ENCODE peak calls at places on chromosomes 1 and 21, in five cellular contexts. H, Z, C, V and R are unnamed samples.

GRCh38 chr1:39453603-39454002 is 37.8 kb upstream of the BMP8A start:
- DNase-seq in H (no peak), Z (no peak), C (peak), V (no peak), R (no peak)

GRCh38 chr1:25821112-25821476 is 1.3 kb downstream of the MTFR1L start:
- DNase-seq in H (no peak), Z (no peak), C (no peak), V (no peak), R (no peak)

GRCh38 chr1:53485478-53486394 is 26.5 kb downstream of the DMRTB1 start:
- DNase-seq in H (peak), Z (peak), C (peak), V (peak), R (peak)

GRCh38 chr1:15005116-15005515 is 148.4 kb upstream of the TMEM51 start:
- DNase-seq in H (no peak), Z (no peak), C (no peak), V (no peak), R (no peak)

GRCh38 chr1:230407351-230407750 is 18.8 kb downstream of the PGBD5 start:
- DNase-seq in H (no peak), Z (no peak), C (no peak), V (no peak), R (no peak)

GRCh38 chr1:241457421-241457820 is 62.1 kb downstream of the FH start:
- DNase-seq in H (no peak), Z (no peak), C (no peak), V (peak), R (no peak)

GRCh38 chr1:176118985-176119384 is 88.1 kb downstream of the COP1 start:
- DNase-seq in H (no peak), Z (no peak), C (no peak), V (no peak), R (no peak)

GRCh38 chr1:214473392-214473791 is 78.0 kb downstream of the PTPN14 start:
- DNase-seq in H (no peak), Z (no peak), C (peak), V (no peak), R (no peak)

GRCh38 chr1:231315887-231316286 is 21.8 kb downstream of the EXOC8 start:
- DNase-seq in H (peak), Z (peak), C (peak), V (peak), R (no peak)

GRCh38 chr21:43902441-43902840 is 37.4 kb downstream of the AGPAT3 start:
- DNase-seq in H (peak), Z (no peak), C (peak), V (no peak), R (peak)

GRCh38 chr1:9069324-9070100 is at the start of gene SLC2A5:
- DNase-seq in H (no peak), Z (peak), C (peak), V (peak), R (no peak)

GRCh38 chr1:118302145-118302544 is 117.1 kb upstream of the SPAG17 start:
- DNase-seq in H (no peak), Z (no peak), C (no peak), V (no peak), R (no peak)

GRCh38 chr1:202343652-202344349 is 2.1 kb upstream of the UBE2T start:
- DNase-seq in H (no peak), Z (no peak), C (peak), V (peak), R (no peak)

GRCh38 chr1:36258960-36259344 is 34.7 kb downstream of the THRAP3 start:
- DNase-seq in H (no peak), Z (no peak), C (no peak), V (no peak), R (no peak)

GRCh38 chr1:245168090-245168489 is 13.3 kb downstream of the KIF26B start:
- DNase-seq in H (no peak), Z (no peak), C (no peak), V (no peak), R (no peak)

GRCh38 chr1:31725777-31726535 is 22.1 kb upstream of the COL16A1 start:
- DNase-seq in H (no peak), Z (no peak), C (no peak), V (no peak), R (no peak)

GRCh38 chr1:11729498-11730428 is 6.2 kb upstream of the AGTRAP start:
- DNase-seq in H (no peak), Z (no peak), C (peak), V (no peak), R (no peak)

GRCh38 chr21:46039891-46040660 is 57.8 kb upstream of the COL6A2 start:
- DNase-seq in H (no peak), Z (no peak), C (no peak), V (no peak), R (no peak)

GRCh38 chr1:202023033-202023433 is 12.6 kb downstream of the ELF3 start:
- DNase-seq in H (peak), Z (peak), C (no peak), V (no peak), R (no peak)

GRCh38 chr1:153985984-153986761 is at the start of gene RAB13:
- DNase-seq in H (peak), Z (peak), C (peak), V (peak), R (peak)

GRCh38 chr1:64915381-64916274 is 50.7 kb downstream of the JAK1 start:
- DNase-seq in H (no peak), Z (no peak), C (peak), V (no peak), R (no peak)

GRCh38 chr21:29164330-29164942 is 34.0 kb downstream of the MAP3K7CL start:
- DNase-seq in H (no peak), Z (peak), C (peak), V (peak), R (no peak)

GRCh38 chr21:42681296-42682206 is 28.1 kb downstream of the PDE9A start:
- DNase-seq in H (no peak), Z (no peak), C (no peak), V (no peak), R (no peak)

GRCh38 chr1:188489336-188490112 is 1660.8 kb downstream of the PLA2G4A start:
- DNase-seq in H (no peak), Z (no peak), C (no peak), V (peak), R (no peak)
- TF ChIP-seq CTCF in H (no peak), Z (no peak), C (no peak), V (peak), R (no peak)

GRCh38 chr1:55214214-55214902 is 806 bp downstream of the USP24 start:
- DNase-seq in H (no peak), Z (peak), C (peak), V (peak), R (no peak)

GRCh38 chr1:55216078-55216477 is 914 bp upstream of the USP24 start:
- DNase-seq in H (no peak), Z (no peak), C (no peak), V (no peak), R (no peak)

GRCh38 chr1:55214903-55215193 is 316 bp downstream of the USP24 start:
- DNase-seq in H (peak), Z (peak), C (peak), V (peak), R (peak)

GRCh38 chr1:55215194-55216021 is at the start of gene USP24:
- DNase-seq in H (peak), Z (peak), C (peak), V (peak), R (peak)

GRCh38 chr1:55217226-55217996 is 2.2 kb upstream of the USP24 start:
- DNase-seq in H (no peak), Z (no peak), C (peak), V (no peak), R (no peak)
- TF ChIP-seq CTCF in H (no peak), Z (no peak), C (no peak), V (no peak), R (no peak)

DNA sequence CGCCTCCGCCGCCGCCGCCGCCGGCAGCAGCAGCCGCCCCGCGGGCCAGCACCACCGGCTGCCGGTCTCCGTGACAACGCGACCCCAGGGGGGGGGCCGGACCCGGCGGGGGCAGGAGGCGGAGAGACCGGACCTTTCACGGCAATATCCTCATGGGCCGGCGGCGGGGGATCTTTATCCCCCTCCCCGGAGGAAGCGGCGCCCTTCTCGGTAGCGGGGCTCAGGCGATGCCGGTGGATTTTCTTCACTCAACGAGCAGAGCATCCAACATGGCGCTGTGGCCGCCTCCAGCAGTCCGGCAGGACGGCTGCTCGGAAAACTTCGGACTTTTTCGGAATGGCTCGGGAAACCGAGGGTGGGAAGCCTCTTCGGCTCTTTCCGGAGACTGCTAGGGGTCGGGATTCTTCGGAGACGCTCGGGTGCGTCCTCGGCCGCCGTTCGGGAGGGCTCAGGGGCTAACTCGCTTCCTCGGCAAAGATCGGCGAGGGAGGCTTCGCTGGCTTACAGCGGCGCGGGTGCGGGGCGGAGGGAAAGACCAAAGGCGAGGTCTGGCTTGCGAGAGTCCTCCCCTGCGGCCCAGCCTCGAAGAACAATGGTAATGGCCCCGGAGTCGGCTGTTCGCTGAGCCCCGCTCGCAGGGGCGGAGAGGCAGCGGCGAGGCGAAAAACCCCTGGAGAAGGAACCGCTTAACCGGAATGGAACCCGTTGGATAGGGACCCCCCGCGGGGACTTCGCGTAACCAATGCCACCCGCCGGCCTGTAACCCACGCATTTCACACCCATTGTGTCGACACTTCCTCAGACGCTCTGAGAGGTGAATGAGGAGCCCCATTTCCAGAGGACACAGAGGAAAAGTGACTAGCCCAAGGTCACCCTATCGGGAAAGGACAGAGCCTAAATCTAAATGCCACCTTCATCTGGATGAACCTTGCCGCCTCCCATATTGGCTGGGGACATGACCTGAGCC is at the start of gene EIF4G3:
- DNase-seq in H (peak), Z (peak), C (peak), V (peak), R (peak)
- TF ChIP-seq CTCF in H (no peak), Z (no peak), C (no peak), V (peak), R (peak)

GRCh38 chr1:145897969-145898368 is 11.9 kb downstream of the ITGA10 start:
- DNase-seq in H (no peak), Z (no peak), C (no peak), V (no peak), R (no peak)

GRCh38 chr1:145906954-145907755 is 2.7 kb downstream of the ITGA10 start:
- DNase-seq in H (no peak), Z (peak), C (peak), V (no peak), R (no peak)

GRCh38 chr1:145898756-145899155 is 11.1 kb downstream of the ITGA10 start:
- DNase-seq in H (no peak), Z (no peak), C (no peak), V (no peak), R (no peak)

GRCh38 chr1:145895471-145895870 is 9.8 kb upstream of the ANKRD35 start:
- DNase-seq in H (no peak), Z (no peak), C (no peak), V (no peak), R (no peak)

DNA sequence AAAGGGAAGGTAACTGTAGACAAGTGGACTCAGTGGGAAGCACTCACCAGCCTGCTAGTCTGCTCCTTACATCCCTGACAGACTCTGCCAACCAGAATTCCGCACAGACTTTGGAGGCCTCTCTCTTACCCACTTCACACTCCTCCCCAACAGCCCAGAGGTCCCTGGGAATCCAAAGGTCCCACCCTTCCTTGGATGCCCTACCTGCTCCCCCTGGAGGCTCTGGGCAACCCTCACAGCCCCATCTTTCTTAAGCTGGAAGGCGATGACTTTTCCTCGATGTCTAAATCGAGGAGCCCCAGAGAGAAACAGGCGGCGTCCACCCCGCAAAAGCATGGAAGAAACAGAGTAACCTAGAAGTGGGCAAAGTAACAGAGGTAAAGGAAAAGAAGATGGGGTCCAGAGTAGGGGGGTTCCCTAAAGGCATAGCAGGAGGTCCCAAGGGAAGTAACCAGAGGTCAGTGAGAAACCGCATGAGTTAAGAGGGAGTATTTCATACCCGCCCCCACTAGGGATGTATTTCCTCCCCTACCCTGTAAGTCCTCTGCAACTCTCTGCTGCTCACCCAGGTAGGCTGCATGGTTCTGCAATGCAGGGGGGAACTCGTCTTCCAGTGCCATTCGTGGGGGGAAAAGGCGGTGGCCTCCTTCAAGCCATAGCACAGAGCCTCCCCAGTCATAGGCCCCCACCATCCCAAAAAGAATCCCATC is 8.4 kb downstream of the ITGA10 start:
- DNase-seq in H (no peak), Z (no peak), C (no peak), V (peak), R (no peak)
- TF ChIP-seq CTCF in H (no peak), Z (peak), C (no peak), V (peak), R (no peak)